ENCODE peak calls at places on chromosomes 3 and 15, in seven cellular contexts. O is NCI-H774; N is transverse colon; A is NCI-H69; E is HuH-7.5; K is activated CD8-positive, alpha-beta memory T cell treated with anti-CD3 and anti-CD28 coated beads, Interleukin-2, amount 50 U/mL, for 48 hours; R is NCI-H524. F is an unnamed sample.

GRCh38 chr3:42653560-42654330 is at the start of gene ZBTB47:
- DNase-seq in O (no peak), K (peak; percentile 58), R (peak; percentile 51), N (peak; percentile 58), E (peak; percentile 73), A (peak; percentile 72), F (peak; percentile 25)

GRCh38 chr15:96342143-96342466 is 11.6 kb downstream of the NR2F2 start:
- DNase-seq in R (no peak), K (no peak), O (no peak), E (no peak), A (no peak), N (no peak), F (no peak)

GRCh38 chr3:23874359-23875120 is 42.2 kb downstream of the NKIRAS1 start:
- DNase-seq in A (no peak), R (no peak), N (no peak), E (no peak), K (no peak), O (no peak), F (no peak)

GRCh38 chr3:126464494-126464893 is 11.2 kb downstream of the ZXDC start:
- DNase-seq in A (no peak), K (no peak), R (peak; percentile 97), O (no peak), N (no peak), E (no peak), F (no peak)

GRCh38 chr3:61682671-61683408 is 121.5 kb downstream of the PTPRG start:
- DNase-seq in O (no peak), A (peak; percentile 97), K (no peak), R (peak; percentile 98), N (no peak), E (no peak), F (no peak)

GRCh38 chr3:132840201-132840700 is 118.0 kb upstream of the NPHP3 start:
- DNase-seq in O (no peak), R (no peak), E (no peak), A (no peak), K (no peak), N (no peak), F (no peak)

GRCh38 chr3:195768414-195768813 is 43.3 kb downstream of the MUC4 start:
- DNase-seq in O (no peak), E (peak; percentile 5), R (no peak), K (no peak), A (no peak), N (no peak), F (no peak)

GRCh38 chr3:63864008-63864871 is 573 bp downstream of the ATXN7 start:
- DNase-seq in R (no peak), A (peak; percentile 68), E (peak; percentile 67), K (peak; percentile 78), N (peak; percentile 51), O (no peak), F (peak; percentile 15)

GRCh38 chr3:11607816-11608215 is 35.9 kb downstream of the VGLL4 start:
- DNase-seq in N (no peak), R (peak; percentile 39), A (no peak), E (no peak), O (no peak), K (no peak), F (no peak)

GRCh38 chr3:40930131-40930538 is 269.2 kb upstream of the CTNNB1 start:
- DNase-seq in E (no peak), K (no peak), A (no peak), N (no peak), O (no peak), R (peak; percentile 83), F (no peak)

GRCh38 chr15:96340611-96341464 is 10.3 kb downstream of the NR2F2 start:
- DNase-seq in R (peak; percentile 70), A (peak; percentile 75), E (no peak), O (peak; percentile 8), K (peak; percentile 46), N (peak; percentile 27), F (no peak)

F was measured in LoVo.